ENCODE peak calls at places on chromosomes 7 and 10, in five cellular contexts. H is H9, A is mesendoderm, I is neuronal stem cell, X is IMR-90. Q is an unnamed sample. For H3K4me1, the result is how much of the 10 kb centered on the place peaks cover.

GRCh38 chr10:71970331-71970730 is 6.1 kb downstream of the CHST3 start:
- DNase-seq in I (no peak), A (peak), H (peak), X (no peak), Q (no peak)

GRCh38 chr10:60110739-60111138 is 204.4 kb upstream of the CCDC6 start:
- DNase-seq in X (no peak), I (no peak), H (no peak), A (no peak), Q (no peak)

GRCh38 chr10:64036996-64037666 is 515.9 kb downstream of the REEP3 start:
- DNase-seq in I (no peak), X (no peak), A (no peak), H (no peak), Q (no peak)

GRCh38 chr7:129952164-129952652 is 552 bp downstream of the UBE2H start:
- DNase-seq in I (no peak), H (peak), X (no peak), A (peak), Q (peak)

GRCh38 chr10:60576130-60577069 is 186.7 kb upstream of the ANK3 start:
- DNase-seq in H (no peak), I (no peak), A (no peak), X (no peak), Q (no peak)

GRCh38 chr10:125625586-125625985 is 57.4 kb downstream of the TEX36 start:
- DNase-seq in I (no peak), H (no peak), X (no peak), A (no peak), Q (no peak)

GRCh38 chr10:28730031-28730778 is 52.9 kb downstream of the BAMBI start:
- DNase-seq in X (peak), A (no peak), I (no peak), H (no peak), Q (no peak)

GRCh38 chr7:130270947-130271790 is 4.5 kb downstream of the CPA2 start:
- DNase-seq in H (no peak), A (no peak), X (no peak), I (no peak), Q (no peak)

DNA sequence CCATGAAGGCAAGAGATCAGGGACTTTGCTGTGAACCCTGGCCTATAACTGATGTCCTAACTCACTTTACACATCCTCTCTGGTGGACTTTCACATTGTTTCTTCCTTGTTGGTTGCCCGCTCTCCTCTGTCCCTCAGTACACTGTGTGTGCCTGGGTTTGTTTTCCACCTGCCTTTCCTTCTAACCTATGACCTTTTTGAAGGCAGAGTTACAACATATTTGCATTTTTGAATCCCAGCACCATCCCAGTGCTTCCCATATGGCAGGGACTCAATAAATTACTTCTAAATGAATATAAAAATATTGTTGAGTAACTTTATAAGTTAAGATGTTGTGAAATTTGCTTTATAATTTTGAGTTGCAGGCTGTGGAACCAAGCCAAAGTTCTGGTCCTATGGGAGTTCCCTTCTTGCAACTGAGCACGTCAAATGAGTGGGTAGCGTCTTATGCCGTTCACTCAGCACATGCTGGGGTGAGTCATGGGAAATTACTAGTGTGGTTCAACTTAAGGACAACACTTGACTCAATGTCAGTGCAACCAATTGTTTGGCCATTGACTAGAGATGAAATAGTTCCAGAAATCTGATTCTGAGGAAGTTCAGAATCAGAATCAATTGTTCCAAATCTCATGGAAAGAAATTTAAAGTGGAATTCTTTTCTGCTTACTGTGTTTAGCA is 250.9 kb downstream of the TWIST1 start:
- DNase-seq in A (no peak), I (no peak), X (peak), H (no peak), Q (peak)
- H3K27ac ChIP-seq in A (no peak), I (no peak), X (no peak), H (no peak), Q (no peak)

GRCh38 chr10:75358121-75358520 is 43.4 kb downstream of the ZNF503 start:
- DNase-seq in X (no peak), H (no peak), I (no peak), A (no peak), Q (no peak)
- H2AK5ac ChIP-seq in X (peak), H (no peak), I (no peak), A (no peak), Q (no peak)

DNA sequence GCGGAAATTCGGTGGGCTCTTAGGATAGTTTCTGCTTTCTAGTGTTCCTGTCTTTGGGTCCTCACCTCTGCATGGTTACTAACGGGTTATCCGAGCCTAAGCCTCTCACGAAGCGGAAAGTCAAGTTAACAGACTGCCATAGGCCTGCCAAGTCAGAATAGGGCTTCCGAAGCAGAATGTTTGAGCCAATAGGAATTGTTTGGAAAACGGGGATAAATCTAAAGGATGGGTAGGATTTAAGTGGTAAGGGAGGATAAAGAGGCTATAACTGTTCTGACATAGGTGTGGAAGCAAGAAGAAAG is 798 bp downstream of the TMEM254 start:
- DNase-seq in H (no peak), X (no peak), I (no peak), A (no peak), Q (no peak)
- H3K4me1 ChIP-seq in H (under half), X (under half), I (under half), A (under half), Q (under half)

DNA sequence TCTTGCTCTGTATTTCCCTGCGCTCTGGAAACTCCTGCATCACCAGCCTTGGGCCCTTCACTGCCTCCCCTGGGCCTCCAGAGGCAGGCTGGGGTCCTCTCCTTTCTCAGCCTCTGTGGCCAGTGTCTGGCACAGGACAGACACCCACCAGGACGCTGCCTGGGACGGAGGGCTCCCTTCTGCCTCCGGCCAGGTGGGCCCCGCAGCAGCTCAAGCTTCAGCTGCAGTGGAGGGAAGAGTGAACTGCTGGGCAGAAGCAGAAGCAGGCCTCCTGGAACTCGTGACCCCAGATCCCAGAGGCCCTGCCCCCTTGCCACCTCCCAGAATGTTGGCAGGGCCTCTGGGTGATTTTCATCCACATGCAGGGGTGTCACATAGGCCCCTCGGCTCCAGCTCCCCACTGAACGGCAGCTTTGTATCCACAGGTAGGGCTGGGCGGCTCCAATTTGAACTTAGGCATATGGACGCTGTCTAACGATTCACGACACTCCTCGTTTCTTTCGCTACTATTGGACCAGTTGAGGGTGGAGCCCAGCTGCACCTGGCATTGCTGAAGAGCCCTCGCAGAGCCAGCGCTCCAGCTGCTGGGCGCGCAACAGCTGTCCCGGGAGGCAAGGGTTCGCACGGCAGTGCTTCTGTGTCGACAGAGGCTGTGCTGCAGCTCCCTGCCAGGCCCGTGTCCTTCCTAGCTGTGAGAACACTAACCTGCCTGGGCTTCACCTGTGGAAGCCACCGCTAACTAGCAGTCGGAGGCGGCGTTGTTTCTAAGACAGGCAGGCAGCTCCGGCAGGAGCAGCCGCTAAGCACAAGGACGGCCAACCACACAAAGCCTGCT is 18.4 kb upstream of the GPR146 start:
- DNase-seq in A (no peak), X (no peak), I (no peak), H (no peak), Q (no peak)
- H3K27ac ChIP-seq in A (no peak), X (no peak), I (no peak), H (no peak), Q (peak)

GRCh38 chr10:73248259-73248724 is 1.2 kb upstream of the DNAJC9 start:
- DNase-seq in H (no peak), I (no peak), X (no peak), A (no peak), Q (no peak)

GRCh38 chr10:73246322-73246782 is 703 bp downstream of the DNAJC9 start:
- DNase-seq in I (no peak), A (no peak), X (no peak), H (no peak), Q (no peak)

GRCh38 chr10:73244866-73245477 is 2.1 kb downstream of the DNAJC9 start:
- DNase-seq in A (no peak), X (no peak), H (no peak), I (no peak), Q (no peak)

GRCh38 chr10:73247509-73248258 is 629 bp upstream of the DNAJC9 start:
- DNase-seq in I (no peak), H (no peak), X (peak), A (peak), Q (no peak)

DNA sequence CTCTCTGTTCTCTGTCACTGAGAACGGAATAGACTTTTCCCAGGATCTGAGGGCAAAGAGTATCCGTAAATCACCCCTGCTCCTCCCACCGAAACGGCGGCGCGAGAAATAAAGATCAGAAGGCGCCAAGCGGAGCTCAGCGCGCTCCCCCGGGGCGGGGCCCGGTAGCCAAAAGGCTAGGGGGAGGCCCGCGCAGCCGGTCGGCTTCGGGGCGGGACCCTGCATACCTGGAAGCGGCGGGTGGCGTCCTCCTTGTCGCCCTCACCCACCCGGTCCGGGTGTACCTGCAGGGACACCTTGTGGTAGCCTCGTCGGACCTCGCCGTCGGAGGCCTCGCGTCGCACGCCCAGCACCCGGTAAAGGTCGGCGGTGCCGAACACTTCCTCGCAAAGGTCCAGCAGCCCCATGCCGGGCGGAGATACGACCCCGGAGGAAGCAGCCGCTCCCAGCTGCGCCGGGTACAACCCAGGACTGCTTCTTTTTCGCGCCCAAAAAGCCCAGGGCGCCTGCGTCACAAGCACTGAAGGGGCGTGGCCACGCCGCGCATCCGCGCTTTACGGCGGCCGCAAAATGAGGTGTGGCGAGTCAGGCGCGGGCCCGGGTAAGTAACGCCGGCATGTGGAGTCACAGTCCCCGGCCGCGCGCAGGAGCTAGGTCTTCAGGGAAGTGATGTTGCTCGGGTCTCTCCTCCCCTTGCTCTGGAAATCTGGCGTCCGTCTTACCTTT is at the start of gene DNAJC9:
- DNase-seq in A (peak), I (peak), X (peak), H (peak), Q (peak)
- H2AK5ac ChIP-seq in A (no peak), I (no peak), X (peak), H (no peak), Q (peak)

GRCh38 chr10:61971016-61971350 is 69.5 kb downstream of the ARID5B start:
- DNase-seq in I (no peak), X (peak), H (no peak), A (no peak), Q (no peak)

GRCh38 chr10:61974611-61975010 is 73.1 kb downstream of the ARID5B start:
- DNase-seq in X (peak), I (no peak), H (no peak), A (no peak), Q (no peak)

GRCh38 chr10:61973169-61973568 is 71.7 kb downstream of the ARID5B start:
- DNase-seq in H (no peak), A (no peak), I (no peak), X (no peak), Q (no peak)

GRCh38 chr10:61975107-61975932 is 73.8 kb downstream of the ARID5B start:
- DNase-seq in X (peak), I (no peak), H (no peak), A (peak), Q (peak)

DNA sequence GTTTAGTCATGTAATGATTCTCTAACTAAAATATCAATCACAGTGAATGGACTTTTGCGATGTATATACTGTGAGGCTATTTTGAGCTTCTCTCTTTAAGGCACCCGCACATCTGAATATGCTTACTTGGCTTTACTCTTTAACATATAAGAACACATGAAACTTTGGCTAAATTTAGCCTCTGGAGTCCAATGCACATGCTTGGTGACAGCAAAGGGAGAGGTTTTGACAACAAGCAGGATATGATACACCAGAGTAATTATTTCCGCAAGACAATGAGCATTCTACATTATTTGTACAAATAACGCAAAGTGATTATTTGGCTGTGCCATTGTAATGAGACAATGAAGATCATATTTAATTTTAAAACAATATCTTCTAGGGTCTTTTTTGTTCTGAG is 72.4 kb downstream of the ARID5B start:
- DNase-seq in A (no peak), H (no peak), X (no peak), I (no peak), Q (no peak)
- H3K4me1 ChIP-seq in A (under half), H (under half), X (under half), I (under half), Q (under half)

GRCh38 chr10:35231646-35232045 is 104.7 kb upstream of the CCNY start:
- DNase-seq in X (no peak), I (no peak), H (no peak), A (no peak), Q (no peak)

GRCh38 chr10:35232509-35232908 is 103.8 kb upstream of the CCNY start:
- DNase-seq in I (no peak), X (no peak), H (no peak), A (no peak), Q (no peak)

GRCh38 chr10:35237766-35238512 is 98.4 kb upstream of the CCNY start:
- DNase-seq in I (no peak), X (no peak), A (no peak), H (no peak), Q (no peak)

GRCh38 chr10:35234073-35234472 is 102.2 kb upstream of the CCNY start:
- DNase-seq in A (no peak), X (no peak), I (no peak), H (no peak), Q (no peak)

GRCh38 chr10:35236739-35237138 is 99.6 kb upstream of the CCNY start:
- DNase-seq in X (peak), A (no peak), I (no peak), H (no peak), Q (no peak)
- H3K27ac ChIP-seq in X (no peak), A (no peak), I (no peak), H (no peak), Q (no peak)

DNA sequence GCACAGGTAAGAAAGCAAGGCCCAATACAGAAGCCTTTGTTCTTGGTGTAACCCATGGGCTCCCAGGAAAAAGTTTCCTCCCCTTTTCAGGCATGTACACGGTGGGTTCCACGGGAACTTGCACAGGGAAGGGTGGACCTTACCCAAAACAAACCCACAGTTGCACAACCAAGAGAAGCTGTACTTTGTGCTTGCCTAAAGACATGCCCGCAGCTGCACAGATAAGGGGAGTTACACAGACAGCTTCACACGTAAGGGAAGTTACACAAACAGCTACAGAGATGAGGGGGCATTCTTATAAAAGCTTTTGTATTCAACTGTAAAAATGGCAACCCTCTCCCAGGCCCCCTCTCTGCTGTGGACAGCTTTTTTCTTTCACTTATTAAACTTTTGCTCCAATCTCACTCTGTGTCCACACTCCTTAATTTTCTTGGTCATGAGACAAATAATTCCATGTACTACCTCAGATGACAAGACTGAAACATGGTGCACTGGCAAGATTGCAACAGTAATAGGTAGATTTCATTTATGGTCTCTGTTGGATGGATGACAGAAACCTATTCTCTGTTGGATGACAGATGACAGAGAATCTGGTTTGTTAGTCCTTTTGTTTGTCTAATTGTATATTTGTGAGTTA is 72.9 kb downstream of the ATE1 start:
- DNase-seq in A (peak), X (no peak), H (no peak), I (no peak), Q (no peak)
- H2AK5ac ChIP-seq in A (no peak), X (no peak), H (no peak), I (no peak), Q (no peak)

DNA sequence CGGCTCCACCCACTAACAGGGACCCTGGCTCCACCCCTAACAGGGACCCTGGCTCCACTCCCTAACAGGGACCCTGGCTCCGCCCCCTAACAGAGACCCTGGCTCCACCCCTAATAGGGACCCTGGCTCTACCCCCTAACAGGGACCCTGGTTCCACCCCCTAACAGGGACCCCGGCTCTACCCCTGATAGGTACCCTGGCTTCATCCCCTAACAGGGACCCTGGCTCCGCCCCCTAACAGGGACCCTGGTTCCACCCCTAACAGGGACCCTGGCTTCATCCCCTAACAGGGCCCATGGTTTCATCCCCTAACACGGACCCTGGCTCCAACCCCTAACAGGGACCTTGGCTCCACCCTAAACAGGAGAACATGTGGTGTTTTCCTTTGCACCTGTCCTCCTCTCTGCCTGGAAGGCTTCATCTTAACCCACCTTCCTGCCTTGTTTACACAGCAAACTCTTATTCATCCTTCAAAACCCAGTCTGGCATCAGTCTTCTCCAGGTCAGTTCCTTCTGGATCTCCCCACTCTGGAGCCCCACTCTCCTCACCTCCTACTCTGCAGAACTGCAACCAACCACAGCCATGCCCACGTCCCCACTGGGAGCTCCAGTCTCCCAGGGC is 58.0 kb downstream of the CHST15 start:
- DNase-seq in A (no peak), H (no peak), I (no peak), X (no peak), Q (no peak)
- H3K4me1 ChIP-seq in A (under half), H (under half), I (under half), X (under half), Q (under half)